ENCODE peak calls at places on chromosomes 2 and 18, in eight cellular contexts. One of them, this sample, is unnamed.

GRCh38 chr2:134140251-134140661 is 113.6 kb upstream of the MGAT5 start:
- DNase-seq in neural progenitor cell: no peak
- DNase-seq in mammary epithelial cell: peak
- DNase-seq in fibroblast of lung: no peak
- DNase-seq in HCT116: no peak
- DNase-seq in PC-9: peak
- DNase-seq in GM23248: no peak
- DNase-seq in MM.1S: no peak
- DNase-seq in this sample: no peak

GRCh38 chr2:239927424-239927981 is 97.6 kb downstream of the NDUFA10 start:
- DNase-seq in GM23248: peak
- DNase-seq in MM.1S: no peak
- DNase-seq in neural progenitor cell: no peak
- DNase-seq in fibroblast of lung: peak
- DNase-seq in mammary epithelial cell: peak
- DNase-seq in PC-9: peak
- DNase-seq in HCT116: peak
- DNase-seq in this sample: peak

GRCh38 chr18:5452943-5453342 is 90.9 kb downstream of the EPB41L3 start:
- DNase-seq in MM.1S: no peak
- DNase-seq in HCT116: no peak
- DNase-seq in fibroblast of lung: no peak
- DNase-seq in neural progenitor cell: no peak
- DNase-seq in mammary epithelial cell: no peak
- DNase-seq in GM23248: peak
- DNase-seq in PC-9: no peak
- DNase-seq in this sample: no peak

GRCh38 chr18:11987527-11987926 is 6.2 kb downstream of the IMPA2 start:
- DNase-seq in MM.1S: no peak
- DNase-seq in PC-9: no peak
- DNase-seq in HCT116: no peak
- DNase-seq in neural progenitor cell: no peak
- DNase-seq in mammary epithelial cell: no peak
- DNase-seq in fibroblast of lung: peak
- DNase-seq in GM23248: peak
- DNase-seq in this sample: no peak

GRCh38 chr2:237722616-237723015 is 76.0 kb upstream of the RBM44 start:
- DNase-seq in mammary epithelial cell: no peak
- DNase-seq in neural progenitor cell: no peak
- DNase-seq in fibroblast of lung: no peak
- DNase-seq in GM23248: no peak
- DNase-seq in HCT116: no peak
- DNase-seq in PC-9: no peak
- DNase-seq in MM.1S: no peak
- DNase-seq in this sample: no peak

GRCh38 chr2:216858312-216858711 is 1.6 kb downstream of the TNP1 start:
- DNase-seq in HCT116: no peak
- DNase-seq in GM23248: peak
- DNase-seq in mammary epithelial cell: peak
- DNase-seq in PC-9: no peak
- DNase-seq in neural progenitor cell: no peak
- DNase-seq in fibroblast of lung: no peak
- DNase-seq in MM.1S: no peak
- DNase-seq in this sample: no peak

GRCh38 chr2:10289352-10289751 is 13.4 kb upstream of the HPCAL1 start:
- DNase-seq in mammary epithelial cell: peak
- DNase-seq in HCT116: no peak
- DNase-seq in GM23248: no peak
- DNase-seq in MM.1S: no peak
- DNase-seq in neural progenitor cell: no peak
- DNase-seq in PC-9: peak
- DNase-seq in fibroblast of lung: no peak
- DNase-seq in this sample: no peak

GRCh38 chr2:201396595-201396994 is 39.5 kb upstream of the FLACC1 start:
- DNase-seq in MM.1S: no peak
- DNase-seq in fibroblast of lung: no peak
- DNase-seq in mammary epithelial cell: no peak
- DNase-seq in GM23248: no peak
- DNase-seq in HCT116: peak
- DNase-seq in PC-9: no peak
- DNase-seq in neural progenitor cell: no peak
- DNase-seq in this sample: no peak

GRCh38 chr2:232458661-232459418 is 2.9 kb downstream of the ALPI start:
- DNase-seq in PC-9: no peak
- DNase-seq in fibroblast of lung: no peak
- DNase-seq in HCT116: no peak
- DNase-seq in neural progenitor cell: no peak
- DNase-seq in mammary epithelial cell: no peak
- DNase-seq in MM.1S: no peak
- DNase-seq in GM23248: no peak
- DNase-seq in this sample: no peak

GRCh38 chr18:59646228-59646945 is 50.8 kb downstream of the CCBE1 start:
- DNase-seq in HCT116: no peak
- DNase-seq in GM23248: peak
- DNase-seq in fibroblast of lung: peak
- DNase-seq in MM.1S: no peak
- DNase-seq in neural progenitor cell: no peak
- DNase-seq in PC-9: no peak
- DNase-seq in mammary epithelial cell: no peak
- DNase-seq in this sample: no peak

GRCh38 chr2:224973112-224974016 is 68.9 kb downstream of the DOCK10 start:
- DNase-seq in PC-9: no peak
- DNase-seq in mammary epithelial cell: peak
- DNase-seq in fibroblast of lung: no peak
- DNase-seq in MM.1S: peak
- DNase-seq in HCT116: no peak
- DNase-seq in neural progenitor cell: no peak
- DNase-seq in GM23248: peak
- DNase-seq in this sample: no peak

GRCh38 chr2:193783681-193784080 is 1588.9 kb upstream of the TMEFF2 start:
- DNase-seq in MM.1S: no peak
- DNase-seq in mammary epithelial cell: no peak
- DNase-seq in PC-9: no peak
- DNase-seq in neural progenitor cell: no peak
- DNase-seq in HCT116: no peak
- DNase-seq in GM23248: no peak
- DNase-seq in fibroblast of lung: peak
- DNase-seq in this sample: no peak

GRCh38 chr2:48092846-48093498 is 186.7 kb upstream of the FBXO11 start:
- DNase-seq in MM.1S: no peak
- DNase-seq in GM23248: peak
- DNase-seq in mammary epithelial cell: no peak
- DNase-seq in neural progenitor cell: no peak
- DNase-seq in HCT116: no peak
- DNase-seq in PC-9: no peak
- DNase-seq in fibroblast of lung: no peak
- DNase-seq in this sample: no peak

GRCh38 chr2:146579154-146579930 is 1265.5 kb upstream of the ACVR2A start:
- DNase-seq in neural progenitor cell: no peak
- DNase-seq in mammary epithelial cell: peak
- DNase-seq in MM.1S: no peak
- DNase-seq in HCT116: no peak
- DNase-seq in GM23248: peak
- DNase-seq in PC-9: peak
- DNase-seq in fibroblast of lung: peak
- DNase-seq in this sample: no peak

GRCh38 chr2:181123798-181124217 is 143.4 kb downstream of the UBE2E3 start:
- DNase-seq in MM.1S: peak
- DNase-seq in neural progenitor cell: no peak
- DNase-seq in GM23248: no peak
- DNase-seq in HCT116: no peak
- DNase-seq in fibroblast of lung: no peak
- DNase-seq in mammary epithelial cell: peak
- DNase-seq in PC-9: no peak
- DNase-seq in this sample: peak

GRCh38 chr2:239321596-239322413 is 79.0 kb downstream of the HDAC4 start:
- DNase-seq in mammary epithelial cell: no peak
- DNase-seq in neural progenitor cell: no peak
- DNase-seq in MM.1S: no peak
- DNase-seq in PC-9: no peak
- DNase-seq in GM23248: no peak
- DNase-seq in fibroblast of lung: peak
- DNase-seq in HCT116: no peak
- DNase-seq in this sample: peak

DNA sequence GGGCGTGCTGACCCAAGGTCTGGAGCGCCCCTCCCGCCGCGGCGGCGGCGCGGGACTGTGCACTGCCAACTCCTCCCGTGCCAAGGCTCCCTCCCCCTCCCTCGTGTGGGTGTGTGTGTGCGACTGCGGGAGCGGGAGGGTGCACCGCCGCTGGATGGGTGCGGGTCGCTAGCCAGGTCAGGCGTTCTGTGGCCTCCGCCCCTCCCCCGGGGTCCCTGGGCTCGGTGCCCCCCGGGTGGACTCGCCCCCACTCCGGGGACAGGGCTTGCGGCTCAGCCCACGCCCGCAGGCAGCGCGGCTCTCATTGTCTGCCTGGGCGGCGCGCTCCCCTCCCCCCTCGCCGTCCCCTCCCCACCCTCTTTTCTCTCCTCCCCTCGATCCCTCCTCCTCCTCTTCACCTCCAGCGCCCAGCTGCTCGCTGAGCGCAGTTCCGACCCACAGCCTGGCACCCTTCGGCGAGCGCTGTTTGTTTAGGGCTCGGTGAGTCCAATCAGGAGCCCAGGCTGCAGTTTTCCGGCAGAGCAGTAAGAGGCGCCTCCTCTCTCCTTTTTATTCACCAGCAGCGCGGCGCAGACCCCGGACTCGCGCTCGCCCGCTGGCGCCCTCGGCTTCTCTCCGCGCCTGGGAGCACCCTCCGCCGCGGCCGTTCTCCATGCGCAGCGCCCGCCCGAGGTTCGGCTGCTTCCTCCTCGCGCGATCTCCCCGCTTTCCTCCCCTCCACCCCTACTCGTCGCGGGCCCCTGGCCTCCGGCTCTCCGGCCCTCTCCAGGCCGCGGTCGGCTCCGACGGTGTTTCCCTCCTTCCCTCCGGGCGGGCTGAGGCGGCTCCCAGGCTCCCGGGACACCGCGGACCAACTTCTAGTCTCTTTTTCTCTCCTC is at the start of gene GATA6:
- DNase-seq in mammary epithelial cell: peak
- DNase-seq in neural progenitor cell: peak
- DNase-seq in fibroblast of lung: peak
- DNase-seq in GM23248: peak
- DNase-seq in PC-9: peak
- DNase-seq in MM.1S: no peak
- DNase-seq in HCT116: peak
- DNase-seq in this sample: no peak
- H3K4me3 ChIP-seq in mammary epithelial cell: peak
- H3K4me3 ChIP-seq in neural progenitor cell: peak
- H3K4me3 ChIP-seq in fibroblast of lung: peak
- H3K4me3 ChIP-seq in GM23248: peak
- H3K4me3 ChIP-seq in PC-9: peak
- H3K4me3 ChIP-seq in MM.1S: peak
- H3K4me3 ChIP-seq in HCT116: peak
- H3K4me3 ChIP-seq in this sample: no peak

GRCh38 chr2:203798296-203799157 is 69.0 kb upstream of the CTLA4 start:
- DNase-seq in neural progenitor cell: no peak
- DNase-seq in MM.1S: peak
- DNase-seq in HCT116: no peak
- DNase-seq in GM23248: no peak
- DNase-seq in PC-9: no peak
- DNase-seq in fibroblast of lung: no peak
- DNase-seq in mammary epithelial cell: no peak
- DNase-seq in this sample: no peak
- H2AFZ ChIP-seq in neural progenitor cell: no peak
- H2AFZ ChIP-seq in MM.1S: peak
- H2AFZ ChIP-seq in HCT116: no peak
- H2AFZ ChIP-seq in GM23248: no peak
- H2AFZ ChIP-seq in PC-9: no peak
- H2AFZ ChIP-seq in fibroblast of lung: no peak
- H2AFZ ChIP-seq in mammary epithelial cell: no peak
- H2AFZ ChIP-seq in this sample: no peak

GRCh38 chr18:23580677-23581367 is 5.5 kb downstream of the NPC1 start:
- DNase-seq in MM.1S: no peak
- DNase-seq in mammary epithelial cell: no peak
- DNase-seq in neural progenitor cell: no peak
- DNase-seq in GM23248: peak
- DNase-seq in PC-9: no peak
- DNase-seq in fibroblast of lung: peak
- DNase-seq in HCT116: no peak
- DNase-seq in this sample: no peak
- H3K4me3 ChIP-seq in MM.1S: no peak
- H3K4me3 ChIP-seq in mammary epithelial cell: no peak
- H3K4me3 ChIP-seq in neural progenitor cell: no peak
- H3K4me3 ChIP-seq in GM23248: peak
- H3K4me3 ChIP-seq in PC-9: no peak
- H3K4me3 ChIP-seq in fibroblast of lung: no peak
- H3K4me3 ChIP-seq in HCT116: no peak
- H3K4me3 ChIP-seq in this sample: no peak

GRCh38 chr2:189560273-189560586 is 20.4 kb downstream of the SLC40A1 start:
- DNase-seq in GM23248: no peak
- DNase-seq in PC-9: no peak
- DNase-seq in mammary epithelial cell: no peak
- DNase-seq in fibroblast of lung: no peak
- DNase-seq in HCT116: no peak
- DNase-seq in MM.1S: no peak
- DNase-seq in neural progenitor cell: no peak
- DNase-seq in this sample: no peak

GRCh38 chr2:189559579-189560272 is 20.9 kb downstream of the SLC40A1 start:
- DNase-seq in mammary epithelial cell: no peak
- DNase-seq in HCT116: no peak
- DNase-seq in fibroblast of lung: peak
- DNase-seq in MM.1S: no peak
- DNase-seq in neural progenitor cell: no peak
- DNase-seq in PC-9: no peak
- DNase-seq in GM23248: no peak
- DNase-seq in this sample: no peak

GRCh38 chr2:189557373-189557772 is 23.2 kb downstream of the SLC40A1 start:
- DNase-seq in HCT116: no peak
- DNase-seq in GM23248: no peak
- DNase-seq in neural progenitor cell: no peak
- DNase-seq in PC-9: no peak
- DNase-seq in fibroblast of lung: no peak
- DNase-seq in mammary epithelial cell: peak
- DNase-seq in MM.1S: no peak
- DNase-seq in this sample: no peak

GRCh38 chr2:189558516-189559263 is 21.9 kb downstream of the SLC40A1 start:
- DNase-seq in PC-9: no peak
- DNase-seq in MM.1S: no peak
- DNase-seq in fibroblast of lung: no peak
- DNase-seq in HCT116: no peak
- DNase-seq in GM23248: no peak
- DNase-seq in mammary epithelial cell: no peak
- DNase-seq in neural progenitor cell: no peak
- DNase-seq in this sample: no peak

DNA sequence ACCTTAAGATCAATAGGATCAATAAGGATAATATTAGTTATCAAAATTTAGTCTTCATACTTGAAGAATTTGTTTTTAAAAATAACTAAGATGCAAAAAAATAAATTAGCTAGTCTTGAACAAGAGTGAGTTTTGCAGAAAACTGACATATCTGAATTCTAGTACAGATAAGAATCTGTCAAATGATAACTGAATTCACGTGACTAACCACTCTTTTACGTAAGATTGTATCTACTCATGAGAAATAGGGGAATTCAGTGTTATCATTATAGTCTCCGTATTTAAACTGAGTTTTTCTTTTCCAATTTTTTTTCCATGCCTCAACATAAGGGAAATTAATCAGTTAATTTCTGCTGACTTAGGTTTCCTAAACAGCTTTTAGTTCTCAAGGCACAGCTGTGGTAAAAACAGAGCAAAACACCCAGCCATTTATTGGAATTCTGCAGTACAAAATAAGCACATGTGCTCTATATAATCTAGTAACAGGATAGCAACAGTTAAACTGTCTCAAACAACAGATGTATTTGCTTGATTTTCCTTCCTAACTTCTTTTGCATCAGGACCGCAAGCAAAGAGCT is 19.1 kb downstream of the SLC40A1 start:
- DNase-seq in mammary epithelial cell: no peak
- DNase-seq in GM23248: no peak
- DNase-seq in MM.1S: no peak
- DNase-seq in neural progenitor cell: no peak
- DNase-seq in HCT116: no peak
- DNase-seq in PC-9: no peak
- DNase-seq in fibroblast of lung: peak
- DNase-seq in this sample: no peak
- H2AFZ ChIP-seq in mammary epithelial cell: no peak
- H2AFZ ChIP-seq in GM23248: no peak
- H2AFZ ChIP-seq in MM.1S: no peak
- H2AFZ ChIP-seq in neural progenitor cell: no peak
- H2AFZ ChIP-seq in HCT116: no peak
- H2AFZ ChIP-seq in PC-9: no peak
- H2AFZ ChIP-seq in fibroblast of lung: peak
- H2AFZ ChIP-seq in this sample: no peak

This sample was measured in DND-41.